ENCODE peak calls at places on chromosomes 2 and 18, in eight cellular contexts. Y is transverse colon, I is Peyer's patch, J is A549, H is H54, D is prostate gland, K is breast epithelium, S is spleen. U is an unnamed sample.
A peak's percentile ranks its signal among the peaks of the same experiment; 100 is the strongest.

GRCh38 chr2:185108588-185108987 is 510.3 kb downstream of the ZNF804A start:
- DNase-seq in Y (no peak), S (no peak), D (no peak), K (no peak), I (no peak), J (no peak), H (no peak), U (no peak)

GRCh38 chr2:215238485-215239098 is 73.3 kb upstream of the ATIC start:
- DNase-seq in K (no peak), D (no peak), J (no peak), S (no peak), I (no peak), H (no peak), Y (no peak), U (peak; percentile 7)

GRCh38 chr18:35888329-35888728 is 84.2 kb upstream of the RMP24 start:
- DNase-seq in K (no peak), Y (no peak), I (no peak), D (no peak), J (no peak), H (no peak), S (no peak), U (no peak)

GRCh38 chr2:204109681-204110080 is 173.1 kb downstream of the ICOS start:
- DNase-seq in H (no peak), Y (no peak), S (no peak), J (no peak), I (no peak), K (peak; percentile 77), D (peak; percentile 41), U (peak; percentile 7)

GRCh38 chr2:137228566-137228965 is 463.2 kb downstream of the THSD7B start:
- DNase-seq in I (no peak), K (no peak), S (no peak), Y (no peak), J (no peak), D (no peak), H (no peak), U (no peak)

GRCh38 chr18:6327895-6328623 is 86.7 kb downstream of the L3MBTL4 start:
- DNase-seq in D (peak; percentile 30), I (no peak), H (no peak), J (no peak), K (no peak), Y (no peak), S (no peak), U (no peak)

GRCh38 chr18:45541421-45541820 is 73.9 kb upstream of the SLC14A2 start:
- DNase-seq in J (no peak), K (no peak), S (no peak), I (no peak), H (no peak), Y (no peak), D (no peak), U (no peak)

GRCh38 chr2:149017116-149017985 is 21.1 kb upstream of the LYPD6B start:
- DNase-seq in Y (peak; percentile 83), D (peak; percentile 81), H (peak; percentile 62), I (peak; percentile 93), S (peak; percentile 83), J (peak; percentile 49), K (peak; percentile 79), U (peak; percentile 85)

GRCh38 chr2:56185101-56185581 is 1.4 kb downstream of the CCDC85A start:
- DNase-seq in Y (no peak), H (peak; percentile 36), S (peak; percentile 66), J (peak; percentile 31), D (peak; percentile 31), I (no peak), K (no peak), U (no peak)

GRCh38 chr18:12857215-12857924 is 26.7 kb downstream of the PTPN2 start:
- DNase-seq in D (no peak), S (no peak), K (no peak), Y (no peak), I (no peak), H (no peak), J (no peak), U (no peak)

GRCh38 chr2:118443596-118443995 is 355.3 kb downstream of the INSIG2 start:
- DNase-seq in Y (no peak), I (no peak), K (no peak), D (no peak), S (no peak), H (no peak), J (no peak), U (peak; percentile 21)

GRCh38 chr2:226031962-226032441 is 632.5 kb downstream of the NYAP2 start:
- DNase-seq in K (no peak), H (no peak), J (no peak), I (no peak), D (no peak), Y (no peak), S (no peak), U (peak; percentile 21)

GRCh38 chr2:226030369-226031077 is 631.0 kb downstream of the NYAP2 start:
- DNase-seq in H (peak; percentile 2), Y (no peak), S (no peak), J (no peak), D (no peak), K (no peak), I (no peak), U (peak; percentile 90)

DNA sequence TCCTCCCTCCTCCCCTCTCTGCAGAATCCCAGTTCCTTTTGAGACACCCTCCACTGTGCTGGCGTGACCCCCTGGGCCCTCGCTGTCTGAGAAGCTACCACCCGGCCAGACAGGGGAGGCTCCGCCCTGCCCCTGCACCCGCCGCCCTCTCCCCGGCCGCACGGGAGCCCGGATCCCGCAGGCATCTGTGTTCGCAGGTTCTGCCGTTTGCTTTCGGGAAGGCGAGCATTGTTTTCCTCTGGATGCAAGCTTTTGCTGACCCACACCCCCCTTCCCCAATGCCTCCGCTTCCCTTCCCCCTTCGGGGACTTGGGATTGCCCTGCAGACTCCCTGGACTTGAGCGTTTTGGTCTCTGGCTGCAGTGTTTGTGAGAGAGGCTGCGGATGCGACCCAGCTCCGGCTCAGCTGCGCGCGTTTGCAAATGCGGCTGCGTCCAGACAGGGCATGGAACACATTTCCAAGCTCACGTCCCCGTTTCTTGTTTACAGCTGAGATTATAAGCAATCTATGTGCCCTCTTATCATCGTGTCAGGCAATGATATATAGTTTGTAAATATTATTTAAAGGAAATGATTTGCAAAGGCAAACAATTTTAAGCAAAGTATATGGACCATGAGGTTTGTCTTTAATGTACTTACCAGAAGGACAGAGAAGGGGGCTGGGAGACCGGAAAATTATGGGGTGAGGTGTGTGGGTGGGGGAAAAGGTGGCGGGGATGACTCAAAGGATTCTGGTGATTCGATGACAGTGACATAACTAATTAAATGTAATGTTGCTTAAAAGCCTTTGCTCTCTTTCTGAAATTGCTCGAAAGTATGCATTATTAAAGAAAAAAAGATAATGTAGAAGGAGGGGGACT is 631.8 kb downstream of the NYAP2 start:
- DNase-seq in S (peak; percentile 86), H (peak; percentile 63), J (peak; percentile 67), D (peak; percentile 38), I (peak; percentile 49), Y (peak; percentile 17), K (peak; percentile 57), U (peak; percentile 93)
- TF ChIP-seq POLR2A in S (no peak), H (no peak), J (peak; percentile 32), D (no peak), I (no peak), Y (no peak), K (no peak), U (peak; percentile 61)

DNA sequence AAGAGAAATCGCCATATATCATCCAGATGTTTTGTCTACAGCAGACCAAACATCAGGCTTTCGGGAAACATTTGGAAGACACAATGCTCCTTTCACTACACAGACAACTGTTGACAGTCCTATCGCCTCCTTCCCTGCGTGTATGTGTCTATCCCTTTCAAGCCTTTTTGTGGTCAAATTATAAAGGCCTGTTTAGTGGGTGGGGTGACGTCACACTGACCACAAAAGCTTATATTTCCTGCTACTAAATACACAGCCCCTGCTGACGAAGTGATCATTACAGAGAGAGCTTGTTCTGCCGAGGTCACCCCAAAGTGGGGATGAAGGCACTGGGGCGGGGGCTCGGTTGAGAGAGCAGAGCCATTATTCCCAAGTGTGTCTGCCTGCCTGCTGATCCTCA is 302.7 kb upstream of the TNP1 start:
- DNase-seq in J (no peak), S (no peak), Y (no peak), H (no peak), K (no peak), D (no peak), I (no peak), U (peak; percentile 79)
- TF ChIP-seq POLR2A in J (no peak), S (no peak), Y (no peak), H (no peak), K (no peak), D (no peak), I (no peak), U (no peak)

DNA sequence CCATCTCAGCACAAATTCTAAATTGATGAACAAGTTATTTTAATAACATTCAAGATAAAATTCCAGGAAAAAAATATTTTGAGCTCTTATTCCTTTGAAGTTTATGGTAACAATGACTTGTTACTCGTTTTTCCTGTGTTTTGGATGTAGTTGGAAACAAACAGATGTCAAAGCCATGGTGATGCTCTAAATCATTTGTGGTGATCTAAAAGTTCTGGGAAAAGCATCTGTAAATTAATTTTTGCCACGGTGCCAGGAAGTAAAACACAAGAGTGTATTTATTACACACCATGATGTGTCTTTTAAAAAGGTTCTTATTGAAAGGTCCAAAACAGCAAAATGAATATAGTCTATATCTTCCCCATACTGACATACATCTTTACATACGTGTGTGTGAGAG is 139.2 kb upstream of the ITGB6 start:
- DNase-seq in Y (no peak), H (no peak), J (no peak), S (no peak), K (no peak), I (no peak), D (no peak), U (no peak)
- TF ChIP-seq POLR2A in Y (no peak), H (no peak), J (no peak), S (no peak), K (no peak), I (no peak), D (no peak), U (no peak)

GRCh38 chr2:219279151-219279915 is at the start of gene DNAJB2:
- DNase-seq in K (peak; percentile 98), Y (peak; percentile 99), S (peak; percentile 100), H (peak; percentile 95), I (peak; percentile 100), D (peak; percentile 99), J (peak; percentile 97), U (peak; percentile 99)
- TF ChIP-seq POLR2A in K (peak; percentile 70), Y (peak; percentile 89), S (peak; percentile 42), H (peak; percentile 78), I (peak; percentile 90), D (peak; percentile 95), J (peak; percentile 52), U (no peak)

DNA sequence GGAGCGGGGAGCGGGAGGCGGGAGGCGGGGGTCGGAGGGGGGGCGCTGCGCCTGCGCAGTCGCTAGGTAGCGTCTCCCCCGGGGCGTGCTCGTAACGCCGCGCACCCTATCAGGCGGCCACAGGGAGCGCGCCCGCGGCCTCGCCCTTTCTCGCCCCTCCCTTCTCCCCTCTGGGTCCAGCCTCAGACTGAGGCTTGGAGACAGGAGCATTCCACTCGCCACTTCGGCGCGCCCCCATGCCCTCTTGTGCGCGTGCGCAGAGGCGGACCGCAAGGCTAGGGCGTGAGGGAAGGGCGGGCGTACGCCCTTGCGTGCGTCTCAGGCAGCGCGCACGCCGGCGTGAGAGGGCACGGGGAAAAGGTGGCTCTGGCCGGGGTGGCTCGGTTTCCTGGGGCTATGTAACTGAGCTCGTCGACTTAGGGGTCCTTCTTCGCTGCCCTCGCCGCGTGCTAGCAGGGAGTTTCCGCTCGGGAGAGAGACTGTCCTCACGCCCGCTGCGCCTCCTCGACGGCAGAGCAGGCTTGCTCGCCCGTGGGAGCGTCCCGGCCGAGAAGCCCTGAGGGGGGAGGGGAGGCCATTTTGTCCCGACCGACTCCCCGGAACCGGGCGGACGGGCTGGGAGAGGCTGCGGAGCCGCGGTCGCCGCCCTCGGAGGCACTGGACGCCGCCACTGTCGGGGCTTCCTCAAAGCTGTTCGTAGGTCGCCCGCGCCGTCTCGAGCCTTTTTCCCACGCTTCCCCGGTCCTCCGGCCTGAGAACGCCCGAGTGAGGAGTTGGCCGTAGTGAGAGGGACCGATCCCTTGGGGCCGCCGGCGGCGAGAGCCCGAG is at the start of gene RAB10:
- DNase-seq in Y (peak; percentile 100), I (peak; percentile 100), K (peak; percentile 96), S (peak; percentile 100), J (peak; percentile 97), H (peak; percentile 91), D (peak; percentile 97), U (peak; percentile 100)
- TF ChIP-seq POLR2A in Y (peak; percentile 99), I (peak; percentile 99), K (peak; percentile 75), S (peak; percentile 95), J (peak; percentile 97), H (peak; percentile 94), D (peak; percentile 97), U (peak; percentile 93)

U was measured in NB4.